ENCODE peak calls at places on chromosomes 3 and 15, in nine cellular contexts. Q, A, L, B, P, R, S, K and W are unnamed samples.

GRCh38 chr3:54053201-54053600 is 69.2 kb upstream of the CACNA2D3 start:
- DNase-seq in Q (no peak), A (no peak), L (no peak), B (no peak), P (no peak), R (no peak), S (no peak), K (no peak), W (no peak)

GRCh38 chr15:68218331-68218730 is 11.2 kb downstream of the CLN6 start:
- DNase-seq in Q (no peak), A (no peak), L (no peak), B (no peak), P (peak), R (no peak), S (no peak), K (no peak), W (no peak)

GRCh38 chr15:67095834-67096366 is 30.5 kb downstream of the SMAD3 start:
- DNase-seq in Q (no peak), A (no peak), L (no peak), B (no peak), P (no peak), R (no peak), S (no peak), K (no peak), W (no peak)

GRCh38 chr15:58830556-58830955 is 59.5 kb downstream of the MINDY2 start:
- DNase-seq in Q (no peak), A (no peak), L (no peak), B (no peak), P (no peak), R (no peak), S (peak), K (no peak), W (no peak)

GRCh38 chr3:111924283-111924682 is 54.5 kb upstream of the ABHD10 start:
- DNase-seq in Q (no peak), A (no peak), L (no peak), B (peak), P (peak), R (no peak), S (no peak), K (no peak), W (no peak)

GRCh38 chr3:134308350-134308891 is 57.8 kb upstream of the RYK start:
- DNase-seq in Q (peak), A (peak), L (peak), B (peak), P (peak), R (peak), S (peak), K (peak), W (peak)

GRCh38 chr3:112136959-112137693 is 4.1 kb upstream of the GCSAM start:
- DNase-seq in Q (no peak), A (peak), L (peak), B (peak), P (no peak), R (peak), S (peak), K (no peak), W (peak)

GRCh38 chr3:171049831-171050444 is 23.4 kb upstream of the SLC2A2 start:
- DNase-seq in Q (peak), A (peak), L (peak), B (peak), P (no peak), R (peak), S (peak), K (peak), W (peak)

GRCh38 chr15:74630284-74631086 is 14.8 kb downstream of the CLK3 start:
- DNase-seq in Q (no peak), A (no peak), L (no peak), B (no peak), P (no peak), R (no peak), S (peak), K (no peak), W (no peak)

GRCh38 chr3:119323401-119324107 is 29.4 kb downstream of the ARHGAP31 start:
- DNase-seq in Q (no peak), A (peak), L (no peak), B (no peak), P (no peak), R (no peak), S (peak), K (no peak), W (peak)

GRCh38 chr3:10855871-10856662 is 40.0 kb downstream of the SLC6A11 start:
- DNase-seq in Q (peak), A (peak), L (no peak), B (no peak), P (no peak), R (no peak), S (peak), K (no peak), W (peak)
- TF ChIP-seq CTCF in Q (no peak), A (peak), L (no peak), B (peak), P (no peak), R (peak), S (peak), K (no peak), W (peak)

GRCh38 chr3:52454235-52454937 is 545 bp upstream of the TNNC1 start:
- DNase-seq in Q (no peak), A (no peak), L (no peak), B (no peak), P (peak), R (no peak), S (no peak), K (no peak), W (no peak)

GRCh38 chr3:52454938-52455282 is 494 bp upstream of the NISCH start:
- DNase-seq in Q (no peak), A (no peak), L (no peak), B (no peak), P (no peak), R (no peak), S (no peak), K (no peak), W (no peak)

GRCh38 chr3:52452126-52452525 is 1.7 kb downstream of the TNNC1 start:
- DNase-seq in Q (no peak), A (no peak), L (no peak), B (no peak), P (no peak), R (no peak), S (no peak), K (no peak), W (no peak)

GRCh38 chr3:52452570-52453221 is 1.1 kb downstream of the TNNC1 start:
- DNase-seq in Q (no peak), A (no peak), L (no peak), B (no peak), P (peak), R (no peak), S (no peak), K (no peak), W (no peak)

GRCh38 chr3:52453496-52454234 is at the start of gene TNNC1:
- DNase-seq in Q (no peak), A (peak), L (no peak), B (no peak), P (peak), R (no peak), S (no peak), K (peak), W (no peak)
- H3K4me3 ChIP-seq in Q (peak), A (no peak), L (peak), B (no peak), P (peak), R (peak), S (no peak), K (peak), W (peak)

GRCh38 chr3:84960581-84960980 is 1.8 kb downstream of the CADM2 start:
- DNase-seq in Q (no peak), A (peak), L (no peak), B (no peak), P (no peak), R (no peak), S (no peak), K (no peak), W (no peak)

GRCh38 chr3:84959470-84960380 is 936 bp downstream of the CADM2 start:
- DNase-seq in Q (no peak), A (peak), L (no peak), B (no peak), P (no peak), R (no peak), S (no peak), K (no peak), W (no peak)

GRCh38 chr3:84960994-84961393 is 2.2 kb downstream of the CADM2 start:
- DNase-seq in Q (no peak), A (no peak), L (no peak), B (no peak), P (no peak), R (no peak), S (no peak), K (no peak), W (no peak)

GRCh38 chr3:84961492-84962255 is 2.9 kb downstream of the CADM2 start:
- DNase-seq in Q (no peak), A (no peak), L (no peak), B (no peak), P (no peak), R (no peak), S (no peak), K (peak), W (no peak)

DNA sequence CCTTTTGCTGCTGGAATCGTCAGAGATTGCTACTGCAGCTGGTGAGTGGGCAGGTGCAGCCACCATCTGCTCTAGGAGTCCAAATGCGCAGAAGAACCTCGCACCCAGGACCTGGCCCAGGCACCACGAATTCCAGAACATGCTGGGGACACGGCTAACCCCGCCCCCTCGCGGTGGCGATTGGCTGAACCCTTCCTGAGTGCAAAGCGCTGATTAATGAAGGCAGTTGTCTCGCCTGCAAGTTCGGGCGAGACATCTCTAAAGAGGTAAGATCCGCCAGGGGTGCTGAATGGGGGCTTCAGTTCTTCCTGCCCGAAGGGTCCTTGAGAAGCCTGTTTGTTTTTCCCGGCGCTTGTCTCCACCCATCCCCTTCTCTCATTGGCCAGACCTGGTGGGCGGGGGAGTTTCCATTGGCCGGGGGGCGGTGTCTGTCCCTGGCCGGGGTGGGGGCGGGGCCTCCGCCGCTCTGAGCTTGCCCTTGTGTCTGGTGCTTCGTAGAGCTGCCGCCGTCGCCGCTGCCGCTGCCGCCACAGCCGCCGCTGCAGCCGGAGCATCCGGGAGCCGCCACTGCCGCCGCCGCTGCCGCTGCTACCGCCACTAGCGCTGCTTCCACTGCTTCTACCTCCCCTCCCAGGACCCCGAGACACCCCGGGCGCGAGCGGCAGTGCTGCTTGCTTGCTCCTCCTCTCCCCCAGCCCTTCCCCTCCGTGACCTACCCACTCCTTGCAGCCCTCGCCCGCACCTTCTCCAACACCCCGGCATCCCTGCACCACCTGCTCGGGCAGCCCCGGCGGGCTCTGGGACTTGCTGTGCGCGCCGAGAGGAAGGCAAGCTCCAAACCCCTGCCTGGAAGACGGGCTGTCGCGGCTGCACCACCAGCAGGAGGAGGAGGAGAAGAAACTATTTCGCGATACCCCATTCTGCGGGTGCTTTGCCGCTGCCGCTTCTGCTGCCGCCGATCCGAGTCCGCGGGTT is at the start of gene CADM2:
- DNase-seq in Q (peak), A (peak), L (peak), B (peak), P (peak), R (peak), S (peak), K (peak), W (peak)
- TF ChIP-seq CTCF in Q (no peak), A (peak), L (no peak), B (peak), P (no peak), R (peak), S (peak), K (no peak), W (peak)

DNA sequence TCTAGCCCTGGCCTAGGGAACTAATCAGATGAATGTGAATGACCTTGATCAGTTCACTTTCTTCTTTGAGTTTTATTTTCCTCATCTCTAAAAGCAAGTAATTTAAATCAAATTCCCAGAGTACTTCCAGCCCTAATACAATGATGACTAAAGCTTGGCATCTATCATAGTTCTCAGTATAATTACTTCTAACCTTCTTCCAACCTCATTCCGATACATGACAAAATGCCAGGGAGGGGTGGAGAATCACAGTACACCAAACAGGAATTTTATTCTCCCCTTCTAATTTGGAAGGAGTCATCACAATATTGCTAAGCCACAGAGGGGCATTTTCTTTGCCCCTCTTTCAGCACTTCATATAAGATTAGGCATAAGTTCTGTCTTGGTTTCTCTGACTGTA is 87.1 kb upstream of the UBE2E2 start:
- DNase-seq in Q (no peak), A (no peak), L (no peak), B (peak), P (no peak), R (no peak), S (no peak), K (no peak), W (no peak)
- H3K4me3 ChIP-seq in Q (no peak), A (no peak), L (no peak), B (no peak), P (no peak), R (no peak), S (no peak), K (no peak), W (no peak)

GRCh38 chr15:101100593-101101442 is 151.0 kb downstream of the CHSY1 start:
- DNase-seq in Q (no peak), A (no peak), L (no peak), B (no peak), P (no peak), R (no peak), S (no peak), K (no peak), W (no peak)
- TF ChIP-seq CTCF in Q (no peak), A (peak), L (no peak), B (no peak), P (no peak), R (no peak), S (peak), K (no peak), W (no peak)

GRCh38 chr15:24919446-24919845 is 35.3 kb upstream of the SNRPN start:
- DNase-seq in Q (no peak), A (peak), L (no peak), B (no peak), P (no peak), R (no peak), S (no peak), K (no peak), W (no peak)
- H3K4me3 ChIP-seq in Q (no peak), A (peak), L (no peak), B (no peak), P (no peak), R (no peak), S (no peak), K (no peak), W (no peak)

GRCh38 chr15:22952826-22953579 is 27.2 kb downstream of the CYFIP1 start:
- DNase-seq in Q (no peak), A (peak), L (no peak), B (peak), P (no peak), R (peak), S (no peak), K (no peak), W (no peak)

GRCh38 chr15:22954798-22955543 is 25.2 kb downstream of the CYFIP1 start:
- DNase-seq in Q (no peak), A (no peak), L (no peak), B (no peak), P (no peak), R (no peak), S (no peak), K (no peak), W (no peak)

GRCh38 chr15:22955544-22956085 is 24.6 kb downstream of the CYFIP1 start:
- DNase-seq in Q (no peak), A (no peak), L (peak), B (no peak), P (no peak), R (no peak), S (no peak), K (no peak), W (no peak)

GRCh38 chr15:22956257-22956979 is 23.8 kb downstream of the CYFIP1 start:
- DNase-seq in Q (no peak), A (no peak), L (no peak), B (peak), P (no peak), R (no peak), S (peak), K (no peak), W (no peak)

GRCh38 chr15:22954326-22954725 is 25.8 kb downstream of the CYFIP1 start:
- DNase-seq in Q (no peak), A (no peak), L (no peak), B (no peak), P (no peak), R (no peak), S (no peak), K (no peak), W (no peak)
- TF ChIP-seq CTCF in Q (no peak), A (no peak), L (no peak), B (no peak), P (no peak), R (no peak), S (no peak), K (no peak), W (no peak)

DNA sequence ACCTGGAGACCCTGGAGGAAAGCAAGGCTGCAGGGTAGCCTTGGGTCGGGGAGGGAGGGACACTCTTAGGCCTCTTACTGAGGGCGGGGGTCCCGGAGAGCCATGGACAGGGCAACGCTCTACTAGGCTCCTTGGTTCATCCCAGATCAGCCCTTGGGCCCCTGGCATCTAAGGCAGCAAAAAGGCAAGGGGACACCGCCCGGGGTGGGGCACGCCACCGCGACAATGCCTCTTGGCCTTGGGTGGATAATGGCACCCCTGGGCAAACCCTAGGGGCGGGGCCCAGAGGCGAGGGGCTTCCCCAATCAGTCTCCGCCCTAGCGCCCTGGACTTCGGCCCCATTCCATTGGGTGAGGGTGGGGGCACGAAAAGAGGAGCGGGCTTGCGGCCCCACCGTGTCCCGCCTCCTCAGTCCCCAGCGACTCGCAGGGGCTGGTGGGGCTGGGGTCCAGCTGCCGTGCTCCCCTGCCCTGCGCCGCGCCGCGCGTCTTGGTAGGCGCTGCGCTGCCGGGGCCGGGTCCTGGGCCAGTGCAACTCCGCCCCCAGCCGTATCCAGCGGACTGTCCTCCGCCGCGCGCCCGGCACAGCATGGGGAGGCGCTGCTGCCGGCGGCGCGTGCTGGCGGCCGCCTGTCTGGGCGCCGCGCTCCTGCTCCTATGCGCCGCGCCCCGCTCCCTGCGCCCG is at the start of gene CHST13:
- DNase-seq in Q (peak), A (peak), L (peak), B (no peak), P (peak), R (no peak), S (peak), K (peak), W (peak)
- H3K4me3 ChIP-seq in Q (peak), A (peak), L (peak), B (peak), P (peak), R (peak), S (peak), K (peak), W (peak)

GRCh38 chr3:195584543-195584870 is 767 bp upstream of the APOD start:
- DNase-seq in Q (no peak), A (no peak), L (no peak), B (no peak), P (no peak), R (no peak), S (no peak), K (no peak), W (no peak)

GRCh38 chr3:195583831-195584542 is at the start of gene APOD:
- DNase-seq in Q (no peak), A (no peak), L (no peak), B (peak), P (peak), R (no peak), S (peak), K (no peak), W (peak)

GRCh38 chr3:195579281-195579680 is 4.5 kb downstream of the APOD start:
- DNase-seq in Q (no peak), A (no peak), L (no peak), B (no peak), P (no peak), R (no peak), S (no peak), K (no peak), W (no peak)

GRCh38 chr3:195580733-195581443 is 2.9 kb downstream of the APOD start:
- DNase-seq in Q (no peak), A (no peak), L (no peak), B (peak), P (no peak), R (no peak), S (peak), K (no peak), W (peak)

GRCh38 chr3:195582947-195583346 is 793 bp downstream of the APOD start:
- DNase-seq in Q (no peak), A (peak), L (no peak), B (no peak), P (no peak), R (no peak), S (peak), K (no peak), W (peak)
- TF ChIP-seq CTCF in Q (no peak), A (peak), L (no peak), B (no peak), P (no peak), R (no peak), S (peak), K (no peak), W (peak)